ENCODE peak calls at places on chromosomes 16 and 17, in six cellular contexts. One of them, this sample, is unnamed.

GRCh38 chr17:60077672-60078519 is 825 bp downstream of the HEATR6 start:
- DNase-seq in mesendoderm: no peak
- DNase-seq in trophoblast cell: no peak
- DNase-seq in IMR-90: no peak
- DNase-seq in neuronal stem cell: no peak
- DNase-seq in H1: no peak
- DNase-seq in this sample: no peak

GRCh38 chr16:77610496-77610895 is 111.8 kb upstream of the NUDT7 start:
- DNase-seq in neuronal stem cell: no peak
- DNase-seq in H1: no peak
- DNase-seq in IMR-90: no peak
- DNase-seq in trophoblast cell: peak; percentile 72
- DNase-seq in mesendoderm: no peak
- DNase-seq in this sample: no peak

GRCh38 chr16:50694206-50694605 is 800 bp downstream of the NOD2 start:
- DNase-seq in trophoblast cell: no peak
- DNase-seq in IMR-90: no peak
- DNase-seq in H1: no peak
- DNase-seq in neuronal stem cell: no peak
- DNase-seq in mesendoderm: no peak
- DNase-seq in this sample: no peak

GRCh38 chr17:11178576-11178975 is 62.4 kb upstream of the SHISA6 start:
- DNase-seq in H1: no peak
- DNase-seq in neuronal stem cell: no peak
- DNase-seq in mesendoderm: peak; percentile 71
- DNase-seq in trophoblast cell: no peak
- DNase-seq in IMR-90: no peak
- DNase-seq in this sample: no peak

GRCh38 chr16:82900611-82901010 is 273.8 kb downstream of the CDH13 start:
- DNase-seq in IMR-90: no peak
- DNase-seq in mesendoderm: no peak
- DNase-seq in neuronal stem cell: no peak
- DNase-seq in H1: no peak
- DNase-seq in trophoblast cell: no peak
- DNase-seq in this sample: no peak

GRCh38 chr17:20986767-20987510 is 55.9 kb downstream of the USP22 start:
- DNase-seq in mesendoderm: no peak
- DNase-seq in IMR-90: no peak
- DNase-seq in trophoblast cell: no peak
- DNase-seq in H1: no peak
- DNase-seq in neuronal stem cell: no peak
- DNase-seq in this sample: peak; percentile 24

GRCh38 chr17:46264456-46265198 is 30.3 kb upstream of the LRRC37A start:
- DNase-seq in trophoblast cell: no peak
- DNase-seq in IMR-90: peak; percentile 92
- DNase-seq in H1: no peak
- DNase-seq in neuronal stem cell: no peak
- DNase-seq in mesendoderm: peak; percentile 91
- DNase-seq in this sample: peak; percentile 43

GRCh38 chr16:11576427-11577289 is 10.1 kb downstream of the LITAF start:
- DNase-seq in neuronal stem cell: no peak
- DNase-seq in trophoblast cell: no peak
- DNase-seq in mesendoderm: no peak
- DNase-seq in IMR-90: no peak
- DNase-seq in H1: no peak
- DNase-seq in this sample: no peak

GRCh38 chr17:49404906-49405305 is 9.8 kb downstream of the PHB1 start:
- DNase-seq in IMR-90: no peak
- DNase-seq in H1: no peak
- DNase-seq in neuronal stem cell: no peak
- DNase-seq in trophoblast cell: peak; percentile 11
- DNase-seq in mesendoderm: no peak
- DNase-seq in this sample: no peak

GRCh38 chr17:80630721-80631120 is 86.1 kb downstream of the RPTOR start:
- DNase-seq in trophoblast cell: no peak
- DNase-seq in H1: no peak
- DNase-seq in IMR-90: no peak
- DNase-seq in neuronal stem cell: no peak
- DNase-seq in mesendoderm: no peak
- DNase-seq in this sample: no peak

GRCh38 chr16:84810518-84811273 is 9.1 kb upstream of the CRISPLD2 start:
- DNase-seq in neuronal stem cell: no peak
- DNase-seq in trophoblast cell: no peak
- DNase-seq in mesendoderm: no peak
- DNase-seq in H1: no peak
- DNase-seq in IMR-90: peak; percentile 63
- DNase-seq in this sample: no peak

GRCh38 chr16:67654069-67654911 is 5.8 kb downstream of the ACD start:
- DNase-seq in mesendoderm: no peak
- DNase-seq in IMR-90: no peak
- DNase-seq in neuronal stem cell: no peak
- DNase-seq in H1: no peak
- DNase-seq in trophoblast cell: no peak
- DNase-seq in this sample: no peak

GRCh38 chr17:81956607-81957589 is 4.1 kb downstream of the NOTUM start:
- DNase-seq in trophoblast cell: no peak
- DNase-seq in IMR-90: no peak
- DNase-seq in neuronal stem cell: no peak
- DNase-seq in H1: no peak
- DNase-seq in mesendoderm: no peak
- DNase-seq in this sample: no peak

GRCh38 chr16:25092489-25092888 is 19.1 kb upstream of the LCMT1 start:
- DNase-seq in mesendoderm: no peak
- DNase-seq in neuronal stem cell: no peak
- DNase-seq in trophoblast cell: no peak
- DNase-seq in IMR-90: no peak
- DNase-seq in H1: no peak
- DNase-seq in this sample: no peak

GRCh38 chr16:31143036-31143888 is 6.6 kb downstream of the PRSS36 start:
- DNase-seq in mesendoderm: no peak
- DNase-seq in IMR-90: no peak
- DNase-seq in H1: peak; percentile 55
- DNase-seq in neuronal stem cell: no peak
- DNase-seq in trophoblast cell: no peak
- DNase-seq in this sample: no peak

GRCh38 chr16:31143889-31144148 is 6.0 kb downstream of the PRSS36 start:
- DNase-seq in mesendoderm: no peak
- DNase-seq in H1: no peak
- DNase-seq in trophoblast cell: no peak
- DNase-seq in IMR-90: no peak
- DNase-seq in neuronal stem cell: no peak
- DNase-seq in this sample: no peak

GRCh38 chr16:31148281-31148728 is 1.6 kb downstream of the PRSS36 start:
- DNase-seq in trophoblast cell: no peak
- DNase-seq in mesendoderm: no peak
- DNase-seq in H1: peak; percentile 78
- DNase-seq in IMR-90: no peak
- DNase-seq in neuronal stem cell: no peak
- DNase-seq in this sample: peak; percentile 74

GRCh38 chr16:31147574-31147973 is 2.3 kb downstream of the PRSS36 start:
- DNase-seq in mesendoderm: no peak
- DNase-seq in IMR-90: no peak
- DNase-seq in neuronal stem cell: no peak
- DNase-seq in trophoblast cell: no peak
- DNase-seq in H1: no peak
- DNase-seq in this sample: no peak

GRCh38 chr16:31145398-31145990 is 4.4 kb downstream of the PRSS36 start:
- DNase-seq in neuronal stem cell: no peak
- DNase-seq in IMR-90: no peak
- DNase-seq in trophoblast cell: no peak
- DNase-seq in mesendoderm: no peak
- DNase-seq in H1: no peak
- DNase-seq in this sample: no peak
- H3K23ac ChIP-seq in neuronal stem cell: no peak overlapping the region
- H3K23ac ChIP-seq in IMR-90: no peak overlapping the region
- H3K23ac ChIP-seq in trophoblast cell: no peak overlapping the region
- H3K23ac ChIP-seq in mesendoderm: no peak overlapping the region
- H3K23ac ChIP-seq in H1: no peak overlapping the region
- H3K23ac ChIP-seq in this sample: no peak overlapping the region

GRCh38 chr16:22374311-22375116 is at the start of gene CDR2:
- DNase-seq in H1: peak; percentile 98
- DNase-seq in trophoblast cell: peak; percentile 98
- DNase-seq in neuronal stem cell: peak; percentile 96
- DNase-seq in IMR-90: peak; percentile 94
- DNase-seq in mesendoderm: peak; percentile 98
- DNase-seq in this sample: peak; percentile 98
- H3K23ac ChIP-seq in H1: no peak within 1 kb of the TSS
- H3K23ac ChIP-seq in trophoblast cell: no peak within 1 kb of the TSS
- H3K23ac ChIP-seq in neuronal stem cell: peak within 1 kb of the TSS; percentile 90
- H3K23ac ChIP-seq in IMR-90: peak within 1 kb of the TSS; percentile 95
- H3K23ac ChIP-seq in mesendoderm: peak within 1 kb of the TSS; percentile 75
- H3K23ac ChIP-seq in this sample: no peak within 1 kb of the TSS

GRCh38 chr17:42982266-42982665 is 1.9 kb downstream of the RUNDC1 start:
- DNase-seq in mesendoderm: no peak
- DNase-seq in H1: no peak
- DNase-seq in IMR-90: no peak
- DNase-seq in neuronal stem cell: no peak
- DNase-seq in trophoblast cell: no peak
- DNase-seq in this sample: no peak

GRCh38 chr17:42984486-42984885 is 4.1 kb downstream of the RUNDC1 start:
- DNase-seq in mesendoderm: no peak
- DNase-seq in H1: no peak
- DNase-seq in IMR-90: no peak
- DNase-seq in neuronal stem cell: no peak
- DNase-seq in trophoblast cell: no peak
- DNase-seq in this sample: no peak

GRCh38 chr17:42979511-42980273 is at the start of gene PTGES3L:
- DNase-seq in IMR-90: peak; percentile 48
- DNase-seq in mesendoderm: peak; percentile 93
- DNase-seq in neuronal stem cell: no peak
- DNase-seq in H1: peak; percentile 67
- DNase-seq in trophoblast cell: peak; percentile 66
- DNase-seq in this sample: peak; percentile 84

GRCh38 chr17:42980274-42980765 is at the start of gene RUNDC1:
- DNase-seq in mesendoderm: peak; percentile 92
- DNase-seq in trophoblast cell: peak; percentile 74
- DNase-seq in neuronal stem cell: peak; percentile 91
- DNase-seq in H1: peak; percentile 97
- DNase-seq in IMR-90: peak; percentile 73
- DNase-seq in this sample: peak; percentile 95

DNA sequence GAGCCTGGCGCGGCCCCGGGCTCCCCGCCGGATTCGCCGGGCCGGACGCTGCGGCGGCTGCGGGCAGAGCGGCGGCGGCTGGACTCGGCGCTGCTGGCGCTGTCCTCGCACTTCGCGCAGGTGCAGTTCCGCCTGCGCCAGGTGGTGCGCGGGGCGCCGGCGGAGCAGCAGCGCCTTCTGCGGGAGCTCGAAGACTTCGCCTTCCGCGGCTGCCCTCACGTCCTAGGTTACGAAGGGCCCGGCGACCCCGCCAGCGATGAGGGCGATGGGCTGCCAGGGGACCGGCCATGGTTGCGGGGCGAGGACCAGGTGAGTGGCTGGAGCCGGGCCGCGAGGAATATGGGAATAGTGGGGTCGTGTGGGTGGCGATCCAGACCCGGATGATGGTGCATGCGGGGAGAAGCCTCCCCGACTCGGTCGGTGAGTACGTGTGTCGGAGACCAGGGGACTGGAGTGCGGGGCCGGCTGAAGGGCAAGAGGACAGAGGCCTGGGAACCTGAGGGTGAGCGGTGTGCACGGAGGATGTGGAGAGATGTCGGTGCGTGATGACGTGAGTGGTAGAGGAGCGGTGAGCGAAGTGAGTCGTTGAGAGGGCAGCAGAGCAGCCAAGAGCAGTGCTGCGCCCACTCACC is 517 bp downstream of the RUNDC1 start:
- DNase-seq in H1: peak; percentile 65
- DNase-seq in IMR-90: peak; percentile 64
- DNase-seq in mesendoderm: peak; percentile 82
- DNase-seq in neuronal stem cell: peak; percentile 27
- DNase-seq in trophoblast cell: peak; percentile 72
- DNase-seq in this sample: peak; percentile 71
- H3K23ac ChIP-seq in H1: no peak overlapping the region
- H3K23ac ChIP-seq in IMR-90: peak overlapping the region; percentile 81
- H3K23ac ChIP-seq in mesendoderm: peak overlapping the region; percentile 24
- H3K23ac ChIP-seq in neuronal stem cell: peak overlapping the region; percentile 99
- H3K23ac ChIP-seq in trophoblast cell: no peak overlapping the region
- H3K23ac ChIP-seq in this sample: no peak overlapping the region

DNA sequence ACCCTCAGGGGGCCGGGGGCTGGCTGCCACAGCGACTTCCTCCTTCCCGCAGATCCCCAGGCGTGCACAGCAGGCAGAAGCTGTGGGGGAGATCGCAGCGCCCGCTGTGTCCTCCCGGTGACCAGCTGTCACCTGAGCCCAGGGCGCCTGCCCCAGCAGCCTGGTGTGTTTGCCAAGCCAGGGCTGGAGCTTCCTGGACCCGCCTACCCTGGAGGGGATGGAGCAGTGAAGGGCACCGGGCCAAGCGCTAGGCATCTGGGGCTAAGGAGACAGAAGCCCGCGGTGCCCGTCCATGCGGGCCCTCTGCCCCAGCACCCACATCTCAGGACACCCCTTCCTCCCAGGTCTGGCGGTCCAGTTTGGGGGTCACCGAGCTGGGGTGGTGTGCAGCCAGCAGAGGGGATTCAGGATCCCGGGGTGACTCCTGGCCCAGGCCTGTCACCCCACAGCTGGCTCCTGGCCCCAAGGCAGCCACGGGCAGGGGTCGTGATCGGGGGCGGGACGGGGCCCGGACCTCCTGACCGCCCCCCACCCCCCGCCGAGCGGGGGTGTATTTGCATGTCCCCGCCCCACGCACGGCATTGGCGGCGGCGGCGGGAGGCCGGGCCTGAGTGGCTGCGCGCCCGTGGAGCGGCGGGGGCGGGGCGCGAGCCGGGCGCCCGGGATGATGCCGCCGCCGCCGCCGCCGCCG is at the start of gene RAB26:
- DNase-seq in mesendoderm: peak; percentile 86
- DNase-seq in trophoblast cell: no peak
- DNase-seq in neuronal stem cell: peak; percentile 70
- DNase-seq in IMR-90: peak; percentile 33
- DNase-seq in H1: peak; percentile 90
- DNase-seq in this sample: peak; percentile 85
- H3K23ac ChIP-seq in mesendoderm: peak within 1 kb of the TSS; percentile 74
- H3K23ac ChIP-seq in trophoblast cell: no peak within 1 kb of the TSS
- H3K23ac ChIP-seq in neuronal stem cell: peak within 1 kb of the TSS; percentile 93
- H3K23ac ChIP-seq in IMR-90: peak within 1 kb of the TSS; percentile 32
- H3K23ac ChIP-seq in H1: no peak within 1 kb of the TSS
- H3K23ac ChIP-seq in this sample: no peak within 1 kb of the TSS

GRCh38 chr16:27242398-27242797 is 26.2 kb downstream of the NSMCE1 start:
- DNase-seq in trophoblast cell: no peak
- DNase-seq in H1: no peak
- DNase-seq in mesendoderm: no peak
- DNase-seq in neuronal stem cell: no peak
- DNase-seq in IMR-90: no peak
- DNase-seq in this sample: peak; percentile 0

GRCh38 chr16:27241658-27242057 is 26.9 kb downstream of the NSMCE1 start:
- DNase-seq in H1: no peak
- DNase-seq in trophoblast cell: peak; percentile 51
- DNase-seq in IMR-90: peak; percentile 29
- DNase-seq in neuronal stem cell: no peak
- DNase-seq in mesendoderm: no peak
- DNase-seq in this sample: peak; percentile 17

GRCh38 chr16:27242868-27243590 is 25.5 kb downstream of the NSMCE1 start:
- DNase-seq in trophoblast cell: no peak
- DNase-seq in mesendoderm: no peak
- DNase-seq in IMR-90: peak; percentile 98
- DNase-seq in neuronal stem cell: no peak
- DNase-seq in H1: no peak
- DNase-seq in this sample: peak; percentile 36

GRCh38 chr16:27239906-27240655 is 28.5 kb downstream of the NSMCE1 start:
- DNase-seq in mesendoderm: no peak
- DNase-seq in H1: no peak
- DNase-seq in IMR-90: peak; percentile 44
- DNase-seq in neuronal stem cell: no peak
- DNase-seq in trophoblast cell: no peak
- DNase-seq in this sample: peak; percentile 9

GRCh38 chr16:27240948-27241531 is 27.5 kb downstream of the NSMCE1 start:
- DNase-seq in neuronal stem cell: no peak
- DNase-seq in trophoblast cell: no peak
- DNase-seq in H1: no peak
- DNase-seq in mesendoderm: no peak
- DNase-seq in IMR-90: peak; percentile 80
- DNase-seq in this sample: no peak
- H3K23ac ChIP-seq in neuronal stem cell: no peak overlapping the region
- H3K23ac ChIP-seq in trophoblast cell: no peak overlapping the region
- H3K23ac ChIP-seq in H1: no peak overlapping the region
- H3K23ac ChIP-seq in mesendoderm: no peak overlapping the region
- H3K23ac ChIP-seq in IMR-90: peak overlapping the region; percentile 86
- H3K23ac ChIP-seq in this sample: no peak overlapping the region